ENCODE peak calls at places on chromosome 2, in five cellular contexts. V is breast epithelium, D is IMR-90, E is colonic mucosa, P is GM12878. T is an unnamed sample.

GRCh38 chr2:190864375-190864774 is 16.2 kb upstream of the GLS start:
- DNase-seq in V (no peak), D (peak), E (no peak), P (no peak), T (no peak)

GRCh38 chr2:12778369-12778768 is 61.6 kb downstream of the TRIB2 start:
- DNase-seq in V (no peak), D (no peak), E (no peak), P (no peak), T (no peak)

GRCh38 chr2:134173338-134174016 is 80.4 kb upstream of the MGAT5 start:
- DNase-seq in V (no peak), D (no peak), E (peak), P (no peak), T (no peak)

GRCh38 chr2:101474752-101475384 is at the start of gene RFX8:
- DNase-seq in V (no peak), D (peak), E (no peak), P (no peak), T (no peak)

GRCh38 chr2:1082456-1083205 is 132.0 kb downstream of the SNTG2 start:
- DNase-seq in V (no peak), D (no peak), E (no peak), P (no peak), T (no peak)

GRCh38 chr2:55838653-55839052 is 84.9 kb downstream of the EFEMP1 start:
- DNase-seq in V (no peak), D (no peak), E (no peak), P (no peak), T (no peak)

GRCh38 chr2:112173646-112174319 is 35.6 kb downstream of the FBLN7 start:
- DNase-seq in V (no peak), D (no peak), E (no peak), P (no peak), T (no peak)

GRCh38 chr2:26561376-26561775 is 79.8 kb downstream of the CIB4 start:
- DNase-seq in V (no peak), D (no peak), E (no peak), P (no peak), T (no peak)

GRCh38 chr2:172052000-172052983 is 33.0 kb upstream of the DLX1 start:
- DNase-seq in V (no peak), D (peak), E (no peak), P (no peak), T (no peak)

GRCh38 chr2:120875431-120875830 is 139.8 kb downstream of the GLI2 start:
- DNase-seq in V (no peak), D (no peak), E (no peak), P (no peak), T (no peak)

GRCh38 chr2:156112323-156112722 is 220.2 kb downstream of the NR4A2 start:
- DNase-seq in V (no peak), D (no peak), E (no peak), P (no peak), T (no peak)

GRCh38 chr2:172704072-172704936 is 31.3 kb upstream of the RAPGEF4 start:
- DNase-seq in V (no peak), D (peak), E (no peak), P (no peak), T (no peak)

GRCh38 chr2:238122287-238123217 is 15.9 kb upstream of the KLHL30 start:
- DNase-seq in V (no peak), D (no peak), E (no peak), P (no peak), T (no peak)

GRCh38 chr2:105756435-105756834 is 11.7 kb downstream of the NCK2 start:
- DNase-seq in V (no peak), D (no peak), E (no peak), P (no peak), T (no peak)

GRCh38 chr2:119255760-119256573 is 32.3 kb downstream of the STEAP3 start:
- DNase-seq in V (no peak), D (peak), E (no peak), P (no peak), T (no peak)

GRCh38 chr2:16476168-16476567 is 189.5 kb downstream of the CYRIA start:
- DNase-seq in V (no peak), D (no peak), E (no peak), P (no peak), T (no peak)

GRCh38 chr2:238644095-238645081 is 203.5 kb upstream of the TWIST2 start:
- DNase-seq in V (no peak), D (peak), E (no peak), P (no peak), T (no peak)

GRCh38 chr2:240601061-240601830 is 14.7 kb downstream of the CAPN10 start:
- DNase-seq in V (no peak), D (no peak), E (no peak), P (no peak), T (no peak)

GRCh38 chr2:231294578-231295362 is 96.3 kb downstream of the ARMC9 start:
- DNase-seq in V (no peak), D (peak), E (peak), P (no peak), T (no peak)

GRCh38 chr2:157036715-157037114 is 220.8 kb upstream of the GALNT5 start:
- DNase-seq in V (no peak), D (no peak), E (no peak), P (no peak), T (no peak)

GRCh38 chr2:231709981-231710750 is 1.8 kb downstream of the PTMA start:
- DNase-seq in V (peak), D (peak), E (peak), P (peak), T (peak)

GRCh38 chr2:30225131-30225762 is 6.1 kb upstream of the LBH start:
- DNase-seq in V (no peak), D (peak), E (no peak), P (no peak), T (no peak)

GRCh38 chr2:119427756-119428155 is 3.9 kb upstream of the TMEM37 start:
- DNase-seq in V (no peak), D (no peak), E (no peak), P (no peak), T (no peak)

GRCh38 chr2:96866149-96866548 is 3.7 kb downstream of the SEMA4C start:
- DNase-seq in V (no peak), D (no peak), E (no peak), P (no peak), T (no peak)

GRCh38 chr2:80001704-80002103 is 302.8 kb downstream of the LRRTM1 start:
- DNase-seq in V (no peak), D (peak), E (no peak), P (no peak), T (no peak)

GRCh38 chr2:32946314-32947075 is at the start of gene LTBP1:
- DNase-seq in V (peak), D (peak), E (peak), P (no peak), T (peak)

GRCh38 chr2:233281553-233281952 is 26.1 kb upstream of the SAG start:
- DNase-seq in V (no peak), D (no peak), E (no peak), P (no peak), T (no peak)

GRCh38 chr2:199085201-199085750 is 372.5 kb downstream of the SATB2 start:
- DNase-seq in V (no peak), D (no peak), E (no peak), P (no peak), T (no peak)

GRCh38 chr2:242088471-242089212 is 219.1 kb downstream of the RTP5 start:
- DNase-seq in V (peak), D (peak), E (peak), P (peak), T (peak)

GRCh38 chr2:237535385-237536082 is 30.8 kb upstream of the PRLH start:
- DNase-seq in V (no peak), D (no peak), E (no peak), P (no peak), T (no peak)

GRCh38 chr2:64604929-64605550 is 48.7 kb downstream of the SERTAD2 start:
- DNase-seq in V (no peak), D (peak), E (peak), P (no peak), T (no peak)

GRCh38 chr2:43155842-43156511 is 70.4 kb downstream of the ZFP36L2 start:
- DNase-seq in V (no peak), D (no peak), E (no peak), P (no peak), T (no peak)

GRCh38 chr2:9655441-9656269 is 24.9 kb upstream of the YWHAQ start:
- DNase-seq in V (no peak), D (peak), E (no peak), P (peak), T (no peak)

GRCh38 chr2:235746257-235746934 is 252.6 kb downstream of the AGAP1 start:
- DNase-seq in V (no peak), D (peak), E (peak), P (no peak), T (no peak)

GRCh38 chr2:180776924-180777323 is 203.5 kb upstream of the UBE2E3 start:
- DNase-seq in V (no peak), D (peak), E (no peak), P (no peak), T (no peak)

DNA sequence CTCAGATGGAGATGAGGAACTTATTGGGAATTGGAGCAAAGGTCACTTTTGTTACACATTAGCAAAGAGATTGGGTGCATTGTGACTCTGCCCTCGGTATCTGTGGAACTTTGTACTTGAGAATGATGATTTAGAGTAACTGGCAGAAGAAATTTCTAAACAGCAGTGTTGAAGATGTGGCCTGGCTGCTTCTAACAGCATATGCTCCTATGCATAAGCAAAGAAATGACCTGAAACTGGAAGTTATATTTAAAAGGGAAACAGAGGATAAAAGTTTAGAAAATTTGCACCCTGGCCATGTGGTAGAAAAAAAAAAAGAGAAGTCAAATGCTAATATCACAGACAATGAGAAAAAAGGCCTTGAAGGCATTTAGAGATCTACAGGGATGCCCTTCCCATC is 256.8 kb upstream of the ZC3H15 start:
- DNase-seq in V (no peak), D (no peak), E (no peak), P (no peak), T (no peak)
- TF ChIP-seq CTCF in V (no peak), D (no peak), E (no peak), P (no peak), T (no peak)

DNA sequence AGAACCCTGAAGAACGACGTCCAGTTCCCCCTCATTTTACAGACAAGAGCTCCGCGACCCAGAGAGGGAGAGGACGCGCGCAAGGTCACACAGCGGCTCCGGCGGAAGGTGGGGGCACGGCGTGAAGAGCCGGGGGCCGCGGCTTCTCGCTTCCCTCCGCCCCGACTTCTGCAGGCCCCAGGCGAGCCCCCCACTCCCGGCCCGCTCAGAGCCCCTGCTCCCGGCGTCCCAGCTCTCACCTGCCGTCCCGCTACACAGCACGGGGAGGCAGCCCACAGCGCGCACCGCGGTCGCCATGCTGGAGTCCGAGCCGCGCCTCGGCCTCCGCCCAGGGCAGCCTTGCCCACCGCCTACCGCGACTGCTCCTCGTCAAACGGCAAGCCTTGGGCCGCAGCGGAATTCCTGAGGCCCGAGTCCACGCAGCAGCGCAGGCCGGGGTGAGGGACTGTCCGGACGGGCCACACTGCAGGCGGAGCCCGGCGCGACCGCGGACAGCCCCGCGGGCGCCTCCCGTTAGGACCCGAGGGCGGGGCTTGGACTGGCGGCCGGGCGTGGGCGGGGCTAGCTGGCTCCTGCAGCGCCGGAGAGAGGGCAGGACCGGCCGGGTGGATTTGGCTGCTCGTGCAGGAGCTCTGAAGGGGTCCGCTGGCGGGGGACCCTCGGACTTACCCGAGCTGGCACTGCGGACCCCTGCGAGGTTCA is at the start of gene MRPS5:
- DNase-seq in V (peak), D (peak), E (peak), P (peak), T (peak)
- TF ChIP-seq CTCF in V (no peak), D (peak), E (no peak), P (no peak), T (no peak)

GRCh38 chr2:46298522-46299351 is 1.5 kb downstream of the EPAS1 start:
- DNase-seq in V (peak), D (peak), E (peak), P (no peak), T (peak)
- TF ChIP-seq CTCF in V (no peak), D (peak), E (no peak), P (peak), T (no peak)

DNA sequence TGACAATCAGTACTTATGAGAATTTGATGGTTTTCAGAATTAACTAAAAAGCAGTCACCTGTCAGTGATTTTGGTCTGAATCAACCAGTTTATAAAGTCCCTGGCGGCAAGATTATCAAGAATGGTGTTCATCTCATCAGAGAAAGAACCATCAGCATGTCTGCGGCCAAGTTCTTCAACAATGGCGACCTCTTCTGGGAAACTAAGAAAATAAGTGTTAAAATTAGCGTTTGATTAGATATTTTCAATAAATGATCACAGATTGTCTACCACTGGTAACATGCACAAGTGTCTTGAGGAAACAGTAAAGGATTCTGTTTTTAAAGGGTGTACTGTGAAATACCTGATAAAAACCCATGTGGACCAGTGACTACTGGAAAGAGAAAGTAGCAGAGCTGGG is 8.1 kb downstream of the GCG start:
- DNase-seq in V (no peak), D (no peak), E (no peak), P (no peak), T (no peak)
- TF ChIP-seq CTCF in V (no peak), D (no peak), E (no peak), P (no peak), T (no peak)

GRCh38 chr2:217880891-217881290 is 121.9 kb downstream of the TNS1 start:
- DNase-seq in V (no peak), D (no peak), E (no peak), P (no peak), T (no peak)
- TF ChIP-seq CTCF in V (no peak), D (no peak), E (no peak), P (no peak), T (no peak)

DNA sequence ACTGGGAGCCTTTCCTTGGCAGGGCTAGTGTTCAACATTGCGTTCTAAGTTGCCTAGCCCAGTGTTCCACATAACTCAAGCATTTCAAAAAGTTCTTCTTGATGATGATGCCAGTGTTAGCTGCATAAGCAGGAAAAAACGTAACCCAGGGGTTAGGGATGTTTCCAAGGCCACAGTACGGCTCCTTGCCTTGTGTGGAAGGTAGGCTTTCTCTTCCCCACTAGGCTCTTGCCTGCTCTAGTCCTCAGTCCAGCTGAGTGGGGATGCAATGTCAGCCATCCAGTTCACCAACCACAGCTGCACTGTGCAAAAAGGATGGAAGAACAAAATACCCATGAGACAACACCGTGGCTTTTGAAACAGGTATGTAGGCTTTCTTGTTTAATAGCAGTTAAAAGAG is 28.0 kb upstream of the CYP26B1 start:
- DNase-seq in V (no peak), D (no peak), E (no peak), P (no peak), T (no peak)
- TF ChIP-seq CTCF in V (no peak), D (no peak), E (no peak), P (no peak), T (no peak)

GRCh38 chr2:193989645-193990044 is 1667.4 kb upstream of the SLC39A10 start:
- DNase-seq in V (no peak), D (no peak), E (no peak), P (no peak), T (no peak)
- TF ChIP-seq CTCF in V (no peak), D (no peak), E (no peak), P (no peak), T (no peak)

GRCh38 chr2:205988274-205988673 is 97.7 kb downstream of the INO80D start:
- DNase-seq in V (no peak), D (no peak), E (no peak), P (no peak), T (no peak)

GRCh38 chr2:205984381-205984780 is 101.6 kb downstream of the INO80D start:
- DNase-seq in V (no peak), D (no peak), E (no peak), P (peak), T (no peak)

DNA sequence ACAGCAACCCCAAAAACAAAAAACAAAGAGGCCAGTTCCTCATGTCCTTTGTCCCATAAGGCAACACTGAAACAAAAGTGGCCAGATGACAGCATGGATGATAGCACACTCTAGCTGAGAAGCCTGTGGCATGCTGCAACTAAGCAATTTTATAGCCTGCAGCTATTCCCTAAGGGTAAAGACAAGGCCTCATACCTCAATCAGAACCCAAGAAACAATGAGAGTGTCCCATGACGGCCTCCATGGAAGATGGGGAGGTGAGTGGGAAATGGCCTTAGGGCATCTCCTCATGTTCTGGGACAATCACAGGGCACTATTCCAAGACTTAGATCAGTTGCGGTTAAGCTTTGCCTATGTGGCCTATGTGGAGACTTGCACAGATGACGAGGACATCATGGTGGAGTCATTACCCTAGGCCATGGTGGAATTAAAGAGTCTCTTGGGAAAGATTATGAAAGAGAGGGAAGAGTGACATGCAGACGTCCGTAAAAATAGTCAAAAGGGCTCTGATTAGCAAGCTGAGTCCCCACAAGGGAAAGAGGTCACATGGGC is 103.1 kb downstream of the INO80D start:
- DNase-seq in V (no peak), D (no peak), E (no peak), P (no peak), T (no peak)
- TF ChIP-seq CTCF in V (no peak), D (no peak), E (no peak), P (no peak), T (no peak)

GRCh38 chr2:234615643-234616356 is 118.9 kb upstream of the ARL4C start:
- DNase-seq in V (no peak), D (peak), E (no peak), P (no peak), T (no peak)

GRCh38 chr2:234606906-234607305 is 110.0 kb upstream of the ARL4C start:
- DNase-seq in V (no peak), D (peak), E (no peak), P (no peak), T (no peak)

GRCh38 chr2:234608946-234609345 is 112.1 kb upstream of the ARL4C start:
- DNase-seq in V (no peak), D (no peak), E (no peak), P (no peak), T (no peak)

GRCh38 chr2:234607691-234608090 is 110.8 kb upstream of the ARL4C start:
- DNase-seq in V (no peak), D (no peak), E (no peak), P (no peak), T (no peak)

GRCh38 chr2:234611209-234611608 is 114.3 kb upstream of the ARL4C start:
- DNase-seq in V (no peak), D (no peak), E (no peak), P (no peak), T (no peak)
- TF ChIP-seq CTCF in V (no peak), D (peak), E (no peak), P (no peak), T (no peak)